ENCODE peak calls at places on chromosome 6, in nine cellular contexts. A, S, Q, O, Z, Y, K, C and I are unnamed samples.

GRCh38 chr6:146598785-146599405 is at the start of gene ADGB:
- DNase-seq in A (peak; percentile 82), S (peak; percentile 44), Q (peak; percentile 58), O (peak; percentile 72), Z (peak; percentile 51), Y (peak; percentile 89), K (peak; percentile 46), C (peak; percentile 55), I (peak; percentile 38)

GRCh38 chr6:108175592-108176279 is 9.9 kb downstream of the NR2E1 start:
- DNase-seq in A (no peak), S (no peak), Q (no peak), O (no peak), Z (no peak), Y (no peak), K (no peak), C (no peak), I (no peak)

GRCh38 chr6:134909701-134910595 is 40.0 kb downstream of the ALDH8A1 start:
- DNase-seq in A (no peak), S (no peak), Q (peak; percentile 25), O (no peak), Z (no peak), Y (no peak), K (no peak), C (no peak), I (no peak)

GRCh38 chr6:130075879-130076278 is 57.5 kb downstream of the L3MBTL3 start:
- DNase-seq in A (no peak), S (no peak), Q (no peak), O (no peak), Z (no peak), Y (no peak), K (no peak), C (no peak), I (no peak)

GRCh38 chr6:27668442-27669275 is 195.8 kb upstream of the ZNF184 start:
- DNase-seq in A (no peak), S (no peak), Q (peak; percentile 88), O (no peak), Z (no peak), Y (peak; percentile 68), K (peak; percentile 44), C (no peak), I (peak; percentile 75)

GRCh38 chr6:133621751-133622150 is 267.2 kb upstream of the TCF21 start:
- DNase-seq in A (no peak), S (no peak), Q (no peak), O (no peak), Z (no peak), Y (no peak), K (no peak), C (no peak), I (no peak)

GRCh38 chr6:87575423-87575822 is 14.4 kb downstream of the RARS2 start:
- DNase-seq in A (no peak), S (no peak), Q (no peak), O (no peak), Z (no peak), Y (no peak), K (no peak), C (no peak), I (no peak)

GRCh38 chr6:134714679-134715078 is 235.2 kb downstream of the ALDH8A1 start:
- DNase-seq in A (no peak), S (peak; percentile 89), Q (peak; percentile 72), O (peak; percentile 33), Z (peak; percentile 23), Y (peak; percentile 46), K (peak; percentile 26), C (no peak), I (peak; percentile 72)

GRCh38 chr6:166195861-166196238 is 28.2 kb upstream of the TBXT start:
- DNase-seq in A (no peak), S (no peak), Q (no peak), O (no peak), Z (no peak), Y (no peak), K (no peak), C (no peak), I (no peak)

GRCh38 chr6:3455490-3456394 is 1.1 kb downstream of the SLC22A23 start:
- DNase-seq in A (peak; percentile 60), S (no peak), Q (peak; percentile 30), O (peak; percentile 29), Z (peak; percentile 48), Y (peak; percentile 74), K (peak; percentile 24), C (peak; percentile 34), I (no peak)

GRCh38 chr6:33017694-33018353 is 8.4 kb upstream of the HLA-DOA start:
- DNase-seq in A (no peak), S (no peak), Q (no peak), O (no peak), Z (no peak), Y (no peak), K (no peak), C (no peak), I (no peak)

GRCh38 chr6:116229287-116229913 is 24.5 kb downstream of the TSPYL4 start:
- DNase-seq in A (peak; percentile 85), S (no peak), Q (no peak), O (peak; percentile 80), Z (peak; percentile 81), Y (peak; percentile 93), K (peak; percentile 58), C (peak; percentile 45), I (no peak)

GRCh38 chr6:121748376-121748775 is 312.9 kb downstream of the GJA1 start:
- DNase-seq in A (no peak), S (no peak), Q (peak; percentile 60), O (no peak), Z (no peak), Y (no peak), K (no peak), C (no peak), I (no peak)

GRCh38 chr6:41744236-41744787 is 2.9 kb downstream of the PGC start:
- DNase-seq in A (peak; percentile 26), S (no peak), Q (no peak), O (no peak), Z (no peak), Y (no peak), K (no peak), C (no peak), I (no peak)

DNA sequence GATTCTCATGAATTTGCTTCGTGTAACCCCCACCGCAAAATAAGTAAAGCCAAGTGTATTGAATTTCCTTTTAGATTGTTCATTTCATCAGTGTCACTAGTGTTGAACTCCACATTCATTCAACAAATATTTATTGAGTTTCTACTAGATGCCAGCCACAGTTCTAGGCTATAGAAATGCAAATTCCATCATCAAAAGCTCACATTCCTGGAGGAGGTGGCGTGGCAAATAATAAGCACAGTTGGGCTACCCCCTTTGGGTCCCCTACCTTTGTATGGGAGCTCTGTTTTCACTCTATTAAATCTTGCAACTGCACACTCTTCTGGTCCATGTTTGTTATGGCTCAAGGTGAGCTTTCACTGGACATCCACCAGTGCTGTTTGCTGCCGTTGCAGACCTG is 12.7 kb upstream of the ME1 start:
- DNase-seq in A (no peak), S (no peak), Q (no peak), O (no peak), Z (no peak), Y (no peak), K (no peak), C (no peak), I (no peak)
- H3K27ac ChIP-seq in A (no peak overlapping the region), S (no peak overlapping the region), Q (no peak overlapping the region), O (no peak overlapping the region), Z (no peak overlapping the region), Y (no peak overlapping the region), K (no peak overlapping the region), C (no peak overlapping the region), I (no peak overlapping the region)

GRCh38 chr6:75381878-75382633 is 97.5 kb upstream of the TMEM30A start:
- DNase-seq in A (no peak), S (no peak), Q (no peak), O (no peak), Z (no peak), Y (no peak), K (peak; percentile 84), C (no peak), I (no peak)

GRCh38 chr6:75379536-75379935 is 94.9 kb upstream of the TMEM30A start:
- DNase-seq in A (no peak), S (no peak), Q (no peak), O (no peak), Z (no peak), Y (no peak), K (no peak), C (no peak), I (no peak)

GRCh38 chr6:75384116-75384515 is 99.5 kb upstream of the TMEM30A start:
- DNase-seq in A (no peak), S (no peak), Q (no peak), O (no peak), Z (no peak), Y (no peak), K (no peak), C (no peak), I (no peak)

GRCh38 chr6:75386050-75386770 is 101.6 kb upstream of the TMEM30A start:
- DNase-seq in A (no peak), S (no peak), Q (peak; percentile 56), O (no peak), Z (no peak), Y (no peak), K (no peak), C (no peak), I (no peak)

GRCh38 chr6:75382634-75382900 is 98.0 kb upstream of the TMEM30A start:
- DNase-seq in A (no peak), S (no peak), Q (no peak), O (no peak), Z (no peak), Y (no peak), K (no peak), C (no peak), I (no peak)
- H3K27ac ChIP-seq in A (no peak overlapping the region), S (no peak overlapping the region), Q (no peak overlapping the region), O (no peak overlapping the region), Z (peak overlapping the region; percentile 44), Y (no peak overlapping the region), K (no peak overlapping the region), C (no peak overlapping the region), I (no peak overlapping the region)

GRCh38 chr6:25192562-25192961 is 86.6 kb upstream of the CARMIL1 start:
- DNase-seq in A (no peak), S (no peak), Q (no peak), O (no peak), Z (no peak), Y (no peak), K (no peak), C (no peak), I (no peak)
- H3K27ac ChIP-seq in A (peak overlapping the region; percentile 41), S (no peak overlapping the region), Q (peak overlapping the region; percentile 57), O (peak overlapping the region; percentile 34), Z (peak overlapping the region; percentile 61), Y (peak overlapping the region; percentile 89), K (peak overlapping the region; percentile 93), C (peak overlapping the region; percentile 95), I (peak overlapping the region; percentile 99)

GRCh38 chr6:53945765-53946407 is 151.1 kb downstream of the LRRC1 start:
- DNase-seq in A (no peak), S (no peak), Q (no peak), O (no peak), Z (no peak), Y (peak; percentile 34), K (no peak), C (no peak), I (no peak)

GRCh38 chr6:53956804-53957203 is 154.4 kb upstream of the MLIP start:
- DNase-seq in A (no peak), S (no peak), Q (no peak), O (no peak), Z (no peak), Y (no peak), K (no peak), C (no peak), I (no peak)

GRCh38 chr6:53947780-53948179 is 153.0 kb downstream of the LRRC1 start:
- DNase-seq in A (no peak), S (no peak), Q (no peak), O (no peak), Z (no peak), Y (no peak), K (no peak), C (no peak), I (no peak)

GRCh38 chr6:53956068-53956711 is 155.1 kb upstream of the MLIP start:
- DNase-seq in A (peak; percentile 72), S (peak; percentile 72), Q (peak; percentile 54), O (peak; percentile 51), Z (peak; percentile 49), Y (peak; percentile 85), K (peak; percentile 83), C (peak; percentile 70), I (peak; percentile 80)

GRCh38 chr6:53951383-53951782 is 156.6 kb downstream of the LRRC1 start:
- DNase-seq in A (no peak), S (no peak), Q (no peak), O (no peak), Z (no peak), Y (no peak), K (no peak), C (no peak), I (no peak)
- H3K27ac ChIP-seq in A (no peak overlapping the region), S (no peak overlapping the region), Q (no peak overlapping the region), O (no peak overlapping the region), Z (no peak overlapping the region), Y (no peak overlapping the region), K (no peak overlapping the region), C (no peak overlapping the region), I (no peak overlapping the region)